ENCODE peak calls at places on chromosome 19, in five cellular contexts. F is HS-27A; E is central memory CD4-positive, alpha-beta T cell; W is heart right ventricle; G is nephron progenitor cell. R is an unnamed sample.

GRCh38 chr19:17943284-17944221 is 10.7 kb downstream of the CCDC124 start:
- DNase-seq in F (no peak), E (no peak), W (no peak), G (no peak), R (no peak)

GRCh38 chr19:56091751-56092546 is 29.1 kb downstream of the ZNF787 start:
- DNase-seq in F (no peak), E (peak), W (no peak), G (no peak), R (no peak)

GRCh38 chr19:53907690-53908089 is 1.4 kb upstream of the CACNG7 start:
- DNase-seq in F (no peak), E (no peak), W (no peak), G (no peak), R (peak)

GRCh38 chr19:50818859-50819472 is 4.6 kb downstream of the KLK1 start:
- DNase-seq in F (no peak), E (no peak), W (no peak), G (no peak), R (no peak)

GRCh38 chr19:46919324-46919723 is 58.5 kb downstream of the ARHGAP35 start:
- DNase-seq in F (no peak), E (no peak), W (no peak), G (no peak), R (peak)

GRCh38 chr19:48284891-48285290 is 15.0 kb downstream of the ZNF114 start:
- DNase-seq in F (no peak), E (no peak), W (no peak), G (no peak), R (peak)

GRCh38 chr19:49398001-49398615 is 10.1 kb downstream of the KASH5 start:
- DNase-seq in F (no peak), E (no peak), W (no peak), G (no peak), R (no peak)

GRCh38 chr19:13002970-13003540 is 7.8 kb downstream of the NFIX start:
- DNase-seq in F (no peak), E (no peak), W (no peak), G (no peak), R (no peak)

GRCh38 chr19:17339088-17339741 is 1.9 kb downstream of the GTPBP3 start:
- DNase-seq in F (no peak), E (no peak), W (no peak), G (peak), R (no peak)

GRCh38 chr19:12603714-12604113 is 6.9 kb downstream of the ZNF490 start:
- DNase-seq in F (no peak), E (peak), W (no peak), G (no peak), R (no peak)

GRCh38 chr19:3186377-3186688 is 603 bp downstream of the NCLN start:
- DNase-seq in F (no peak), E (no peak), W (no peak), G (peak), R (peak)

GRCh38 chr19:29579308-29579910 is 26.7 kb upstream of the POP4 start:
- DNase-seq in F (no peak), E (no peak), W (no peak), G (no peak), R (no peak)

GRCh38 chr19:1451916-1452801 is 2.2 kb downstream of the APC2 start:
- DNase-seq in F (no peak), E (no peak), W (no peak), G (peak), R (no peak)

GRCh38 chr19:3766520-3766919 is 4.0 kb downstream of the MRPL54 start:
- DNase-seq in F (no peak), E (no peak), W (no peak), G (no peak), R (no peak)

GRCh38 chr19:4699826-4700572 is 23.6 kb downstream of the DPP9 start:
- DNase-seq in F (no peak), E (no peak), W (no peak), G (no peak), R (no peak)

GRCh38 chr19:18223860-18224524 is 2.2 kb downstream of the PDE4C start:
- DNase-seq in F (no peak), E (no peak), W (peak), G (peak), R (no peak)

GRCh38 chr19:55321466-55321865 is 3.7 kb downstream of the TMEM150B start:
- DNase-seq in F (no peak), E (no peak), W (no peak), G (no peak), R (no peak)

GRCh38 chr19:6753178-6754031 is 13.8 kb downstream of the SH2D3A start:
- DNase-seq in F (no peak), E (peak), W (peak), G (peak), R (peak)

GRCh38 chr19:1826557-1827521 is 14.8 kb upstream of the ATP8B3 start:
- DNase-seq in F (no peak), E (no peak), W (no peak), G (peak), R (no peak)

GRCh38 chr19:41699231-41699967 is 9.0 kb upstream of the CEACAM5 start:
- DNase-seq in F (no peak), E (no peak), W (no peak), G (no peak), R (no peak)

GRCh38 chr19:45161715-45162463 is 1.1 kb upstream of the NKPD1 start:
- DNase-seq in F (no peak), E (no peak), W (no peak), G (peak), R (no peak)

GRCh38 chr19:3403489-3404323 is 37.3 kb downstream of the NFIC start:
- DNase-seq in F (no peak), E (no peak), W (peak), G (no peak), R (peak)

GRCh38 chr19:53696951-53697350 is 65.2 kb downstream of the DPRX start:
- DNase-seq in F (no peak), E (no peak), W (no peak), G (no peak), R (no peak)

GRCh38 chr19:6020972-6021805 is 43.2 kb upstream of the RANBP3 start:
- DNase-seq in F (no peak), E (no peak), W (no peak), G (no peak), R (no peak)

GRCh38 chr19:1126984-1127760 is 23.4 kb downstream of the GPX4 start:
- DNase-seq in F (no peak), E (no peak), W (no peak), G (no peak), R (no peak)

GRCh38 chr19:18833849-18834643 is 2.3 kb downstream of the UPF1 start:
- DNase-seq in F (no peak), E (no peak), W (no peak), G (no peak), R (no peak)

GRCh38 chr19:53511933-53512374 is 26.0 kb upstream of the ZNF331 start:
- DNase-seq in F (peak), E (peak), W (peak), G (peak), R (peak)

GRCh38 chr19:41895745-41896580 is 13.0 kb downstream of the ARHGEF1 start:
- DNase-seq in F (no peak), E (no peak), W (no peak), G (no peak), R (no peak)

GRCh38 chr19:1825909-1826556 is 14.0 kb upstream of the ATP8B3 start:
- DNase-seq in F (no peak), E (peak), W (peak), G (peak), R (peak)

GRCh38 chr19:6476155-6476895 is 5.3 kb downstream of the DENND1C start:
- DNase-seq in F (no peak), E (peak), W (peak), G (peak), R (peak)

GRCh38 chr19:45959517-45960025 is 14.1 kb downstream of the NOVA2 start:
- DNase-seq in F (no peak), E (no peak), W (no peak), G (no peak), R (no peak)

GRCh38 chr19:28208745-28209144 is 1004.2 kb downstream of the UQCRFS1 start:
- DNase-seq in F (no peak), E (no peak), W (no peak), G (no peak), R (no peak)

GRCh38 chr19:5478241-5478924 is 23.2 kb downstream of the ZNRF4 start:
- DNase-seq in F (no peak), E (no peak), W (no peak), G (no peak), R (no peak)

GRCh38 chr19:29255912-29256311 is 43.0 kb upstream of the UQCRFS1 start:
- DNase-seq in F (no peak), E (no peak), W (no peak), G (no peak), R (no peak)

GRCh38 chr19:22882797-22883196 is 50.7 kb downstream of the ZNF723 start:
- DNase-seq in F (peak), E (no peak), W (no peak), G (no peak), R (peak)

GRCh38 chr19:17289489-17289888 is 7.8 kb downstream of the ANKLE1 start:
- DNase-seq in F (no peak), E (no peak), W (peak), G (peak), R (peak)

GRCh38 chr19:47315125-47315821 is 5.6 kb downstream of the C5AR1 start:
- DNase-seq in F (peak), E (no peak), W (no peak), G (no peak), R (peak)

GRCh38 chr19:31066385-31066784 is 282.9 kb downstream of the TSHZ3 start:
- DNase-seq in F (peak), E (no peak), W (no peak), G (no peak), R (peak)

R was measured in foreskin fibroblast.